ENCODE peak calls at places on chromosomes 12 and 14, in four cellular contexts. Q, F, D and V are unnamed samples. For H3K4me1, the result is how much of the 10 kb centered on the place peaks cover.

GRCh38 chr12:52086366-52086765 is 6.9 kb downstream of the SMIM41 start:
- DNase-seq in Q (no peak), F (no peak), D (no peak), V (no peak)

GRCh38 chr14:56630707-56631106 is 51.1 kb downstream of the TMEM260 start:
- DNase-seq in Q (no peak), F (no peak), D (no peak), V (no peak)

GRCh38 chr12:93888964-93889363 is 211.8 kb downstream of the CRADD start:
- DNase-seq in Q (no peak), F (no peak), D (no peak), V (no peak)

GRCh38 chr12:52149651-52150241 is 42.1 kb downstream of the KRT80 start:
- DNase-seq in Q (no peak), F (no peak), D (no peak), V (no peak)

GRCh38 chr12:4555804-4556203 is 6.2 kb upstream of the DYRK4 start:
- DNase-seq in Q (no peak), F (no peak), D (no peak), V (no peak)

GRCh38 chr14:92877757-92878431 is 45.1 kb upstream of the CHGA start:
- DNase-seq in Q (peak), F (no peak), D (peak), V (no peak)

GRCh38 chr14:68793734-68794129 is 865 bp upstream of the ZFP36L1 start:
- DNase-seq in Q (no peak), F (no peak), D (no peak), V (no peak)

GRCh38 chr14:69819607-69820006 is 22.6 kb upstream of the SLC10A1 start:
- DNase-seq in Q (no peak), F (no peak), D (no peak), V (no peak)

GRCh38 chr12:10849425-10849878 is at the start of gene PRR4:
- DNase-seq in Q (no peak), F (no peak), D (no peak), V (no peak)

GRCh38 chr12:92025462-92026207 is 120.0 kb downstream of the BTG1 start:
- DNase-seq in Q (no peak), F (no peak), D (no peak), V (no peak)

GRCh38 chr12:93122089-93122488 is 193.0 kb upstream of the EEA1 start:
- DNase-seq in Q (peak), F (no peak), D (no peak), V (no peak)

GRCh38 chr12:29519585-29520182 is 22.2 kb upstream of the OVCH1 start:
- DNase-seq in Q (peak), F (no peak), D (no peak), V (peak)

GRCh38 chr12:46571593-46571992 is 199.0 kb upstream of the SLC38A2 start:
- DNase-seq in Q (no peak), F (no peak), D (no peak), V (no peak)

GRCh38 chr12:11662369-11662768 is 12.9 kb downstream of the ETV6 start:
- DNase-seq in Q (no peak), F (no peak), D (no peak), V (no peak)

GRCh38 chr12:46515829-46516228 is 143.3 kb upstream of the SLC38A2 start:
- DNase-seq in Q (no peak), F (no peak), D (no peak), V (no peak)

DNA sequence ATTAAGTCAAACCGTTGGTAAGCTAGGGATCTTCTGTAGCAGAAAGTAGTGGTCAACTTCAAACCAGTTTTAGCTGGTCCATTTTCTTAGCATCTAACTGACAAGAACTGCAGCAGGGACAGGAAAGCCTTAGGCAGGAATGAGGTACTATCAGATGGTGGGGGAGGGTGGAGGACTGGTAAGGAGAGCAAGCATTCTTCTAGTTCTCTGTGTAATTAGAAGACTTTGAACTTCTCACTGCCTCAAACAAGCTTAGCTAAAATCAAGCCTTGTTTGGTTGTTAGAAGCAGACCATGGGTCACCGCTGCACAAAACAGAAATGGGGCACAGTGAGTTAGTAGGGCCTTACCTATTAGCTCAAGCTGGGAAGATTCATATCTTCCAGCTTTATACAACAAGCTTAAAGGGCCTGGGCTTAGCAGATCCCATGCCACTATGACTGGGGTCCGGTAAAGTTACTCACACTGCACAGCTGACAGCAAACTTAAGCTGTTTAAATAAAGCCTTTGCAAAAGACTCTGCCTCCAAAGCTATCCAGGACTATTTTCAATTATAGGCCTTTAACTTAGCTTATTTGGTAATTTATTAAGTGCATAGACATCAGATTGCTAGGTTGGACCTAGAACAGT is 73.9 kb downstream of the ACADS start:
- DNase-seq in Q (peak), F (peak), D (no peak), V (no peak)
- H3K4me3 ChIP-seq in Q (no peak), F (peak), D (no peak), V (no peak)

DNA sequence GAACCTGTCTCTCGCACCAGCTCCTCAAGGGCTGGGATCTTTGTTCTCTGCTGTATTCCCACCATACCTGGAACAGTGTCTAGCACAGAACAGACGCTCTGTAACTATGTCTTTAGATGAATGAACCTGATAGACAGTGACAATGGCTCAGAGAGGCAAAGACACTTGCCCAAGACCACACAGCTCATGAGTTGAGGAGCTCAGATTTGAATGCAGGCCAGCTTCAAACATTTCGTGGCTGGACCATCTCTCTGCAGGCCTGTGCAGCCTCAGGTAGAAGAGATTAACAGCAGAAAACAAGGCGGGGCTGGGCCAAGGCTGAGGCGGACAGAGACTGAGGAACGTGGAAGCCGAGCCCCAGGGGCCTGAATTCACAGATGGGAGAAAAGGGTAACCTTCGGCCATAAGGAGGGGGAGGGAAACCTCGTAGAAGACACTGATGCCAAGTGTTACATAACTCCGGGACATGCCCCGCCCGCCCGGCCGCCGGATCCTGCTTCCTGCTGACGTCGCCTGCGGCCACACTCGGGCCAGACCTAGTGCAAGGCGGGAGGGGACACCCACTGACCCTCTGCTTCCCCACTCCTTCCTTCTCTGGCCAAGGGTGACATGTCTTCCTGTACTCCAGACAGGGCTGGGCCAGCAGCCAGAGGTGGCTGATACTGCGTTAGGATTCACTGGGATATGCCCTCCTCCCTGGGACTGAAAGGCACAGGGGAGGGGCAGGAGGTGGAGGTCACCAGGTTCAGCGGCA is 86.7 kb downstream of the RFLNA start:
- DNase-seq in Q (no peak), F (no peak), D (no peak), V (no peak)
- H3K4me1 ChIP-seq in Q (under half), F (under half), D (under half), V (under half)

GRCh38 chr14:23932639-23933038 is 20.9 kb upstream of the DHRS4 start:
- DNase-seq in Q (no peak), F (no peak), D (no peak), V (no peak)

GRCh38 chr14:23929131-23929530 is 24.4 kb upstream of the DHRS4 start:
- DNase-seq in Q (no peak), F (no peak), D (no peak), V (no peak)

GRCh38 chr14:23931705-23932314 is 21.8 kb upstream of the DHRS4 start:
- DNase-seq in Q (no peak), F (no peak), D (no peak), V (no peak)

GRCh38 chr14:23929822-23930294 is 23.7 kb upstream of the DHRS4 start:
- DNase-seq in Q (peak), F (peak), D (peak), V (peak)

DNA sequence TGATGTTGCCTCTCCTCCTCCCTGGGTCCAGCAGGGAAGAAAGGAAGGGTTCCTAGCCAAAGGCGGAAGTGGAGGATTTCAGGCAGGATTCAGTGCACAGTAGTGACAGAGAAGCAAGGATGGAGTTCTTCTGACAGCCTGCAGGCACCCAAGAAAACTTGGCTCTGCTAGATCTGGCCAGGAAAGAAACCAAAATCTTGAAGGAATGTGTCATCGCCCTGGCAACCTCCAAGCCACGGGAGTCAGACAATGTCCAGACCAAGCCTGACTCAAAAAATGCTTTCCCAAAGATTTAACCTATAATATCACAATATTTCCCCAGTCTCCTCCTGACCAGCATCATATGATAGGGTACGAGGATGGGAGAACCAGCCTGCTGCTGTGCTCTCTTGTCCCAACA is 22.8 kb upstream of the DHRS4 start:
- DNase-seq in Q (no peak), F (no peak), D (no peak), V (no peak)
- TF ChIP-seq SUZ12 in Q (no peak), F (no peak), D (no peak), V (no peak)

GRCh38 chr14:99571303-99571986 is 32.6 kb downstream of the CCDC85C start:
- DNase-seq in Q (no peak), F (no peak), D (no peak), V (no peak)
- H3K4me3 ChIP-seq in Q (no peak), F (no peak), D (no peak), V (no peak)

GRCh38 chr14:104115131-104115600 is 23.2 kb upstream of the KIF26A start:
- DNase-seq in Q (no peak), F (no peak), D (no peak), V (no peak)
- H3K4me1 ChIP-seq in Q (under half), F (under half), D (under half), V (under half)

GRCh38 chr12:1878695-1879094 is 39.8 kb downstream of the CACNA2D4 start:
- DNase-seq in Q (no peak), F (no peak), D (peak), V (no peak)
- TF ChIP-seq SUZ12 in Q (no peak), F (no peak), D (no peak), V (no peak)

DNA sequence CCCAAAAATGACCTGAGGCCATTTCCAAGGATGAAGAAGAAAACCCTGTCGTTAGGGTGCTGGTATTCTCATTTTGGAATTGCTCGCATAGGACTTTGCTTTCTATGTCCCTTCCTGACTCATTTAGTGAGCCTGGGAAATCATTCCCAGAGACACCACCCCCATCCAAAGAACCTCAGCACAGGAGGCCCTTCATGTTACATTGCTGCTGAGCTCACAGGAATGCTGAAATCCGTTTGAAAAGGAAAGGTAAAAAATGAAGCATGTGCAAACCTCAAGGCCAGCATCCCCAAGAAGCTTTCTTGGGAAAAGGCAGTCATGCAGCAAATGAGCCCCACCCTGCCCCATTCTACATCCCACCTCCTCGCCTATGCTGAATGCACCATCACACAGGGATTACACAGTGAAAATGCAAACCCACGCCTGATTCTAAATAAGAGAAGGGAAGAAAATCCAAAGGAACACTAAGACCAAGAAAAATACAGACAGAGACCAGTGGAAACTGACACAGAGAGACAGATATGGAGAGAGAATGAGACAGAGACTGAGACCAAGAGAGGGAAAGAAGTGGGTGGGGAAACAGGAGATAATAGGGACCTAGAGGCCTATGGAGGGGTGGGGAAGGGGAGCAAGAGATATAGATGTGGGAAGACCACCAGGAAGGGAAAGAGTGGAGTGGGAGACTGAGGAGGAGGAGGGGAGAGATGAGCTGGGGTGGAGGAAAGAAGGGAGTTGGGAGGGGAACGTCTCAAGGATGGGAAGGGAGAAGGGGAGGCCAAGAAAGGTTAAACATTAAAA is 33.5 kb downstream of the NIN start:
- DNase-seq in Q (no peak), F (no peak), D (no peak), V (no peak)
- H3K4me3 ChIP-seq in Q (no peak), F (peak), D (no peak), V (no peak)

GRCh38 chr12:71128191-71128590 is 29.6 kb downstream of the TSPAN8 start:
- DNase-seq in Q (no peak), F (no peak), D (no peak), V (no peak)

GRCh38 chr12:71134405-71134804 is 23.4 kb downstream of the TSPAN8 start:
- DNase-seq in Q (peak), F (no peak), D (no peak), V (no peak)

GRCh38 chr12:71135077-71135811 is 22.6 kb downstream of the TSPAN8 start:
- DNase-seq in Q (no peak), F (no peak), D (no peak), V (no peak)

GRCh38 chr12:71129364-71129763 is 28.4 kb downstream of the TSPAN8 start:
- DNase-seq in Q (no peak), F (no peak), D (no peak), V (no peak)

DNA sequence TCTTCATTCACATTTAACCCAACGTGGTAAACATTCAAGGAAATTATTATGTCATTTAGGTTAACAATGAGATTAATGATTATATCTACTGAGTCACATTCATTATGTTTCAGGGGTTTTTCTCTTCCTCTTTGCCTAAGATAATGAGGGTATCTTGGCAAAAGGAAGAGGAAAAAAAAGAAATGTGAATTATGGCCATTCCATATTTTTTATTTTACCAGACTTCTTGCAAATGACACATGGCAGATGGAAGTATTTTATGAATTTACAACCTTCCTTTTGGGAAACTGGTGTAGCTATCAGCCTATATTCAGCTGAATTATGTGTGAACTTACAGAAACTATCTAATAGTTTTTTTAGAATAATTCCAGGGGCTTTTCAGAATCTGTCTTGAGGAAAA is 27.1 kb downstream of the TSPAN8 start:
- DNase-seq in Q (no peak), F (no peak), D (no peak), V (no peak)
- H3K4me1 ChIP-seq in Q (under half), F (under half), D (under half), V (under half)

GRCh38 chr12:81465881-81466280 is 293.3 kb downstream of the PPFIA2 start:
- DNase-seq in Q (no peak), F (no peak), D (no peak), V (no peak)

GRCh38 chr12:81465191-81465590 is 294.0 kb downstream of the PPFIA2 start:
- DNase-seq in Q (no peak), F (no peak), D (no peak), V (no peak)

GRCh38 chr12:81470923-81471322 is 288.2 kb downstream of the PPFIA2 start:
- DNase-seq in Q (no peak), F (no peak), D (no peak), V (no peak)

GRCh38 chr12:81468206-81468605 is 290.9 kb downstream of the PPFIA2 start:
- DNase-seq in Q (no peak), F (no peak), D (no peak), V (no peak)
- TF ChIP-seq SUZ12 in Q (no peak), F (no peak), D (no peak), V (no peak)

GRCh38 chr14:77140937-77141591 is 527 bp downstream of the ZDHHC22 start:
- DNase-seq in Q (no peak), F (no peak), D (peak), V (no peak)

GRCh38 chr14:77144412-77145115 is 3.0 kb upstream of the ZDHHC22 start:
- DNase-seq in Q (no peak), F (no peak), D (no peak), V (no peak)

GRCh38 chr14:77141592-77142288 is at the start of gene ZDHHC22:
- DNase-seq in Q (no peak), F (no peak), D (peak), V (no peak)

GRCh38 chr14:77142289-77142814 is 761 bp upstream of the ZDHHC22 start:
- DNase-seq in Q (no peak), F (no peak), D (peak), V (no peak)

DNA sequence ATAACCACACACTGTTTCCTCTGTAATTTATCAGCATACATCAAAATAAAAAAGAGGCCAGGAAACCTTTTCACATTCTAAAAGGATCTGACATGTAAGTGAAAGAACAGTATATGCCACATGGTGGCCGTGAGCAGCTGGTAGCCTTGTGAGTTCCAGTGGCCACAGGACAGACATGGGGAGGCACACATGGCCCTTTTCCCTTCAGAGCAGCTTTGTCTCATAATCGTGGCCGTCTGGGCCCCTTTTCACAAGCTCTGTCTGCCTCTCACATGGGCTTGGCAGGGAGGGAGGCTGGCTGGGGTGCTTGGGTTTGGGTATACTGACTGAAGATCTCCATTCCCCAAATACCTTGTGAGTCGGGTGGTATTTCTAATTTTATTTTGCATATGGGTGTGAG is 1.5 kb upstream of the ZDHHC22 start:
- DNase-seq in Q (no peak), F (no peak), D (no peak), V (no peak)
- H3K4me3 ChIP-seq in Q (no peak), F (no peak), D (peak), V (no peak)